ENCODE peak calls at places on chromosome 12, in six cellular contexts. U is adrenal gland, N is endothelial cell of umbilical vein, C is testis, V is ovary, H is lower leg skin. A is an unnamed sample.

GRCh38 chr12:109758406-109759075 is 44.9 kb downstream of the FAM222A start:
- DNase-seq in C (no peak), H (no peak), V (no peak), N (no peak), U (no peak), A (no peak)

GRCh38 chr12:51947597-51947996 is 3.9 kb upstream of the ACVR1B start:
- DNase-seq in N (no peak), H (no peak), U (no peak), C (no peak), V (no peak), A (no peak)

GRCh38 chr12:23760495-23760894 is 189.0 kb downstream of the SOX5 start:
- DNase-seq in U (no peak), N (no peak), H (no peak), C (no peak), V (no peak), A (no peak)

GRCh38 chr12:121568971-121569808 is 11.6 kb downstream of the KDM2B start:
- DNase-seq in C (no peak), H (no peak), U (peak), N (no peak), V (no peak), A (no peak)

GRCh38 chr12:109951136-109951535 is 45.0 kb downstream of the GIT2 start:
- DNase-seq in U (peak), V (no peak), H (no peak), C (no peak), N (no peak), A (no peak)

GRCh38 chr12:108884116-108885012 is 4.5 kb downstream of the DAO start:
- DNase-seq in U (peak), H (peak), C (peak), V (no peak), N (peak), A (peak)

GRCh38 chr12:130572553-130572952 is 143.5 kb downstream of the RIMBP2 start:
- DNase-seq in N (no peak), V (no peak), C (no peak), U (no peak), H (no peak), A (no peak)

GRCh38 chr12:115569694-115570093 is 707.8 kb downstream of the MED13L start:
- DNase-seq in U (no peak), V (no peak), C (no peak), N (no peak), H (no peak), A (no peak)

GRCh38 chr12:99946131-99946530 is 38.6 kb downstream of the ANKS1B start:
- DNase-seq in V (no peak), U (no peak), C (no peak), H (no peak), N (no peak), A (no peak)

GRCh38 chr12:44626883-44627282 is 249.2 kb downstream of the NELL2 start:
- DNase-seq in H (no peak), N (no peak), U (no peak), C (no peak), V (no peak), A (no peak)

GRCh38 chr12:53623986-53624385 is 2.2 kb downstream of the ATF7 start:
- DNase-seq in C (peak), U (peak), V (peak), H (no peak), N (peak), A (no peak)

GRCh38 chr12:89355243-89356068 is 3.2 kb upstream of the DUSP6 start:
- DNase-seq in C (no peak), H (no peak), V (no peak), N (no peak), U (no peak), A (peak)

GRCh38 chr12:996881-997280 is 5.9 kb downstream of the ERC1 start:
- DNase-seq in V (no peak), N (no peak), C (no peak), U (no peak), H (no peak), A (no peak)

GRCh38 chr12:45409966-45410365 is 194.1 kb downstream of the ANO6 start:
- DNase-seq in H (no peak), V (peak), N (no peak), C (no peak), U (peak), A (no peak)

GRCh38 chr12:82479511-82479910 is 121.2 kb downstream of the METTL25 start:
- DNase-seq in V (no peak), C (no peak), H (no peak), N (peak), U (no peak), A (no peak)

GRCh38 chr12:43882578-43883178 is 46.8 kb downstream of the TMEM117 start:
- DNase-seq in H (no peak), U (peak), V (no peak), N (peak), C (peak), A (peak)

DNA sequence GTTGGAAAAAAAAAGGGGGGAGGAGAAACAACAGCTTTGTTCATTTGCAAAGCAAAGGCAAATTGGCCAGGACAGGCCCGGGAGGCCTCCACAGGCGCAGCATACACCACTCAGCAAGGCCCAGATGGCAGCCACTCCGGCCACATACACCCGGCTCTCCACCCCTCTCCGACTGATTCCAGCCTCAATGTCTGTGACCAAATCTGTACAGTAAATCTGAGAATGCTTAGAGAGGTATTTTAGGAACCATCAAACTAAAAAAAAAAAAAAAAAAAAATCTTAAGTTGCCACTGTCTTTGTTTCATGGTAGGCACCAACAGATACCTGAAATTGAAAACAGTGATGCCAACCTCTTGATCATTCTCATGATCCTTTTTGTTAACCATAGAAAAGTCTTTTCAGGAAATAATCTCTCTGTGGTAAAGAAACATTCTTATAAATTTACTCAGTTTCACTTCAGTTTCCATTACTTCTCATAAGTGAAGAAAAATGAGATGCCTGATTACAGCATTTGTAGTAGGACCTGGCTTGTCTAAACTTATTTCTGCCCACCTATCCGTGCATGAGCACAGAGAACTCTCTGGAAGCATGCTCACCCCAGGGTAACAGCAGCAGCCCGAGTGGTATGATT is 20.2 kb downstream of the VPS37B start:
- DNase-seq in N (no peak), V (no peak), U (no peak), C (no peak), H (no peak), A (no peak)
- TF ChIP-seq POLR2A in N (no peak), V (no peak), U (no peak), C (no peak), H (no peak), A (no peak)

GRCh38 chr12:6432991-6433390 is 11.8 kb upstream of the CD27 start:
- DNase-seq in C (no peak), V (no peak), U (no peak), N (no peak), H (no peak), A (no peak)
- TF ChIP-seq POLR2A in C (no peak), V (no peak), U (no peak), N (no peak), H (no peak), A (no peak)

DNA sequence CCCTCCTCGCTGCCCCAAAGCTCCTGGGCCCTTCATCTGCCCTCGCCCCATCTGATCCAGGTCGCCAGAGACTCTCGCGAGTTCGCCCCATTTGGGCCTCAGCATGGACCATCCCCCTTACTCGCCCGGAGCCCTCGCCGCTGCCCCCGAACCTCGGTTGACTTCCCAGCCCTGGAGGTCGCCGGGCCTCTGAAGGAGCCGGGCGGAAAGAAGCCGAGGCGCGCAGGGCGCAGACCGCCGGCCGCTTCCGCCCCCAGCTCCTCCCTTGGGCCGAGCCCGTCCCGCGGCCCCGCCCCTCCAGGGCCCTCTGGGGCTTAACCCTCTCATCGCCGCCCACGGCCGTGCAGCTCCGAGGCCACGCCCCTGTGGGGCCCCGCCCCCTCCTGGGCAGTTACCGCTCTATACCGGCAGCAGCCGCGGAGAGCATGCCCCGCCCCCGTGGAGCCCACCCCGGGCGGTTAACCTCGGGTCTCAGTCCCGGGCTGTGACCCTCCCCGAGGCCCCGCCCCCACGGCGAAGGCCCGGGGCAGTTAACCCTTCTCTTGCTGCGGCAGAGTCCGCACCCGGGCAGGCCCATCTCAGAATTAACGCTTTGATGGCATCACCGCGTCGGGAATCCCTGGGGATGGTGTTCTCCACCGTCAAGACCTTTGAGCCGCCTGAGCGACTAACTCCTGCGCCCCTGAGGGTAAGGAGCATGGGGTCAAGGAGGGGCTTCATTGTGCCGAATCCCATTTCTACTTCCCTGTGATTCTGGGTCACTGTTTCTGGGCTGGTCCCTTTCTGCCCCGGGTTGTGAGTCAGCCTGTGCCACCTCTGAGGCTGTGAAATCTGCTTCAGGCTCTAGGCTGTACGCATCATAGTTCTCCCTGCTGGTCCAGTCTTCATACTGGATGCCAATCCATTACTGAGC is at the start of gene SPSB2:
- DNase-seq in V (peak), C (peak), U (peak), H (peak), N (peak), A (peak)
- TF ChIP-seq POLR2A in V (peak), C (no peak), U (peak), H (no peak), N (peak), A (peak)

DNA sequence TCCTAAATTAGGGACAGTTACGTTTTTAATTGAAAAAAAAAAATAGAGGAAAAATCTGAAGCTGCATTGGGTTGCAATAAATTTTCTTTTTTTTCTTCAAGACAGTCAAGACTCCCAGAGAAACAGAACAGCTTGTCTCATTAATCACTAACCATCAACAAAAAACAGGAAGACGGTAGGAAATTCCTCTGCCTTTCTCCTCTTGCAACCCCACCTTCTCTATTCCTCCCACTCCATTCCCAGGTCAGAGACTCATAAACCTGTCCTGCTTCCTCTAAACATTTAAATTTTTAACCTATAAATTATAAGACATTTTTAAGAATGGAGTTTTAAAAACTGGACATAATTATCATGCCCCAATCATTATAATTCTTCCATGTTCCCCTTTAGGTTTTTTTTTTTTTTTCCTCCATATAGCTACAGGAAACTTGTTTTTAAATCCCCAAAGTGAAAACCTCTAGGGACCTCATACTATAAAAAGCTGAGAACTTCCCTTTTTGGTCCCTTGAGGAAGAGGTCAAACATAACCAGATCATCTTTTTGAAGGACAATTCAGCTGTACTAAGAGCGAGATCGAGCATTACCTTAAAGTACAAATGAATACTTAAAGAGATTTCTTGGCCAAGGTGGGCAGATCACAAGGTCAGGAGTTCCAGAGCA is 36.0 kb downstream of the CPM start:
- DNase-seq in C (no peak), H (no peak), U (no peak), V (no peak), N (no peak), A (peak)
- TF ChIP-seq POLR2A in C (no peak), H (no peak), U (no peak), V (no peak), N (no peak), A (no peak)

GRCh38 chr12:94561943-94562411 is 88.4 kb downstream of the TMCC3 start:
- DNase-seq in N (no peak), U (peak), V (no peak), C (peak), H (no peak), A (no peak)
- TF ChIP-seq POLR2A in N (no peak), U (no peak), V (no peak), C (no peak), H (no peak), A (no peak)

DNA sequence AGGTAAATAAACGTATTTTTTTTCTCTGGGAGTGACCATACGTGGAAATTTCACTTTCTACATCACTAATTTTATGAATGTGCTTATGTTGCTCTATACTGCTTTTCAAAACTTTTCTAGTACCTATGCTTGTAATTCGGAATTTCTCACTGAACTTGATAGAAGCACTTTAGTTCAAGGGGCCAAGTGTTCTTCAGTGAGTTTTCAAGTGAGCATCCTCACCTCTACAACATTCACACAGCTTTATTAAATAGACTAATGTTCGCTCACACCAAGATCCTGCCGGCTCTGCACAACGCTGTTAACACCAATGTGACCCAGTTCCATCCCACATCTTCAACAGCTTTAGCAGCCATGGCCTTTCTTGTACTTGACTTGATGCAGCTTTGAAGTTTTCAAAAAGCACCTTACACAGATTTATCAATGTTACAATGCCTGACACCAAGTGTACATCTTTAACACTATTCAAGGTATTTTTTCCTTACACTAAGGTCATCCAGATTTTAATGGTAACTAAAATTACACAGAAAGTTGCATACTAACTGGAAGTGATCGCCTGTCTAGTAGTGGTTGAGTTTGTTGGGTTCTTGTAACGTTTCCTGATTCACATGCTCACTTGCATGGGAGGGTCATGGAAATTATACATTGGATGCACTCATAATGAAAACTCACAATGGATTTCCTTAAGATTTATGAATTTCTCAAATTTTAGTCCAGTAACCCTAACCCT is 4.5 kb downstream of the UBC start:
- DNase-seq in V (no peak), N (no peak), C (no peak), H (no peak), U (no peak), A (peak)
- TF ChIP-seq POLR2A in V (no peak), N (peak), C (no peak), H (no peak), U (peak), A (no peak)

DNA sequence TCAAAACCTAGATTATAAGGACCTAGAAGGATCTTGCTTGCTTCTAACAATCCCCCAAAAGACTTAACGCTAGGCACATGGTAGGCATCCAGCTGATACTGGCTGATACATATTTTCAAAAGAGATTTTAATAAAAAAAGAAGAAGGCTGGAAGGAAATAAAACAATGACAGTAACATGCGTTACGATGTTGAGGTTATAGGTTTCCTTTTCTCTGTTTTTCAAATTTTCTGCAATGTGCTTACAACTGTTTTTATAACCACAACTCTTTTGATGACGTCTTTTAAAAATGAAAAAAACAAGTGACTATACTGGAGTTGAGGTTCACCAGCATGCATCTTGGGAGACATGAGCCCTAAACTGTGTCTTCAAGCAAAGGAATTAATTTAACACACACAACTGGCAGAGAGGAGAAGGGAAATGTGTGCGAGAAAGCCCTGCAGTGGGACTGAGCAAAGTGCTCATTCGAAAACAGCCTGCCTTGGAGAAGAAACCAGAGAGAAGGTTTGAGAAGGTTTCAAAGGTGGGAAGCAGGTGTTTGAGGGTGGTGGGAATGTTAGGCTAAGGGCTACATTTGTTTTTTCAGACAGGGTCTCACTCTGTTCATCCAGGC is 80.4 kb downstream of the DUSP16 start:
- DNase-seq in N (no peak), H (no peak), V (no peak), U (no peak), C (no peak), A (no peak)
- TF ChIP-seq POLR2A in N (no peak), H (no peak), V (no peak), U (no peak), C (no peak), A (no peak)

GRCh38 chr12:132414634-132415340 is 75.2 kb upstream of the FBRSL1 start:
- DNase-seq in N (peak), V (peak), H (peak), U (peak), C (peak), A (peak)
- TF ChIP-seq POLR2A in N (no peak), V (no peak), H (no peak), U (no peak), C (no peak), A (no peak)

DNA sequence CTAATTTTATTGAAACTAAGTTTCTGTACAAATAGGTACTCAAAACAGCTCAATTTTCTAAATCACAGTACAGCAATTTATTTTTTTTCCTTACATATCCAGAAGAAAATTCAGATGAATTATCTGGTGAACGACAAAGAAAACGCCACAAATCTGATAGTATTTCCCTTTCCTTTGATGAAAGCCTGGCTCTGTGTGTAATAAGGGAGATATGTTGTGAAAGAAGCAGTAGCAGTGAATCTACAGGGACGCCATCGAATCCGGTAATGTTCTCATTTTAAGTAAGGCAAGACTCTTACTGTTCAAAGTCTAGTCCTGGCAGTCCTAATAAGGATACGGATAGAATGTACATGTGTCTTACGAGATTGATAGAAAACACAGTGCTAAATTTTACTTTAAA is 20.7 kb downstream of the MDM2 start:
- DNase-seq in V (no peak), N (no peak), U (no peak), H (no peak), C (no peak), A (no peak)
- TF ChIP-seq POLR2A in V (no peak), N (no peak), U (no peak), H (no peak), C (no peak), A (no peak)

DNA sequence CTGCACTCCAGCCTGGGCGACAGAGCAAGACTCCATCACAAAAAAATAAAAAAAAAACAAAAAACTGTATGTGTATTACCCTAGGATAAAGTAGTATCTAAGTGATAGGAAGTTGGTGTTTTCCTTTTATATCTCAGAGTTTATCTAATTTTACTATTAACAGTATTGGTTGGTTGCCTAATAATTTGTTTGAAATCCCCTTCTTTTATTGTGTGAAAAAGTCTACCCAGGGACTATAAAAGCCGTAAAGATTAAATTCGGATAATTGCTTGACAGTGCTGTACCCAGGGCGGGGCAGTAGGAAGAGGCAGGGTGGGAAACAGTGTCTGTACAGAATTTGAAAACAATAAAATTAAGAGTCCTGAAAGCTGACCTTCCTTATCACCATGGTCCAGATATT is 78.4 kb downstream of the RASSF8 start:
- DNase-seq in N (no peak), V (no peak), C (no peak), H (no peak), U (no peak), A (no peak)
- TF ChIP-seq POLR2A in N (no peak), V (no peak), C (no peak), H (no peak), U (no peak), A (no peak)

A was measured in NB4.